ENCODE peak calls at places on chromosomes 5 and 9, in four cellular contexts. One of them, this sample, is unnamed.

GRCh38 chr9:7439355-7439978 is 360.1 kb downstream of the DMAC1 start:
- DNase-seq in K562: no peak
- DNase-seq in H1: no peak
- DNase-seq in GM12878: no peak
- DNase-seq in this sample: no peak

GRCh38 chr5:167967494-167968180 is 323.8 kb upstream of the WWC1 start:
- DNase-seq in H1: no peak
- DNase-seq in GM12878: no peak
- DNase-seq in K562: no peak
- DNase-seq in this sample: no peak

GRCh38 chr9:123622696-123623095 is 266.7 kb downstream of the CRB2 start:
- DNase-seq in K562: no peak
- DNase-seq in GM12878: no peak
- DNase-seq in H1: no peak
- DNase-seq in this sample: no peak

GRCh38 chr5:65108786-65109743 is 340.3 kb downstream of the CWC27 start:
- DNase-seq in H1: no peak
- DNase-seq in GM12878: no peak
- DNase-seq in K562: no peak
- DNase-seq in this sample: no peak

GRCh38 chr9:15103321-15103720 is 193.1 kb upstream of the FREM1 start:
- DNase-seq in H1: no peak
- DNase-seq in GM12878: no peak
- DNase-seq in K562: no peak
- DNase-seq in this sample: no peak

GRCh38 chr5:59062986-59063683 is 480.3 kb downstream of the RAB3C start:
- DNase-seq in K562: no peak
- DNase-seq in H1: no peak
- DNase-seq in GM12878: no peak
- DNase-seq in this sample: no peak

GRCh38 chr9:69379250-69379982 is 54.4 kb downstream of the ENTREP1 start:
- DNase-seq in H1: no peak
- DNase-seq in K562: no peak
- DNase-seq in GM12878: no peak
- DNase-seq in this sample: no peak

GRCh38 chr9:4508907-4509589 is 18.8 kb downstream of the SLC1A1 start:
- DNase-seq in GM12878: no peak
- DNase-seq in H1: no peak
- DNase-seq in K562: no peak
- DNase-seq in this sample: no peak

GRCh38 chr5:180494060-180494509 is at the start of gene CNOT6:
- DNase-seq in GM12878: peak
- DNase-seq in H1: peak
- DNase-seq in K562: peak
- DNase-seq in this sample: peak
- H3K4me3 ChIP-seq in GM12878: peak
- H3K4me3 ChIP-seq in H1: peak
- H3K4me3 ChIP-seq in K562: peak
- H3K4me3 ChIP-seq in this sample: peak

GRCh38 chr5:38404236-38404635 is 145.9 kb downstream of the EGFLAM start:
- DNase-seq in H1: no peak
- DNase-seq in GM12878: no peak
- DNase-seq in K562: no peak
- DNase-seq in this sample: no peak

GRCh38 chr5:38396766-38397165 is 138.4 kb downstream of the EGFLAM start:
- DNase-seq in H1: no peak
- DNase-seq in K562: no peak
- DNase-seq in GM12878: no peak
- DNase-seq in this sample: no peak

GRCh38 chr5:38403407-38403806 is 145.0 kb downstream of the EGFLAM start:
- DNase-seq in K562: no peak
- DNase-seq in H1: no peak
- DNase-seq in GM12878: no peak
- DNase-seq in this sample: no peak

GRCh38 chr5:38401145-38401544 is 142.8 kb downstream of the EGFLAM start:
- DNase-seq in H1: no peak
- DNase-seq in K562: no peak
- DNase-seq in GM12878: no peak
- DNase-seq in this sample: no peak

GRCh38 chr5:38400365-38400764 is 142.0 kb downstream of the EGFLAM start:
- DNase-seq in H1: no peak
- DNase-seq in K562: no peak
- DNase-seq in GM12878: no peak
- DNase-seq in this sample: no peak
- TF ChIP-seq EGR1 in H1: no peak
- TF ChIP-seq EGR1 in K562: no peak
- TF ChIP-seq EGR1 in GM12878: no peak
- TF ChIP-seq EGR1 in this sample: no peak

GRCh38 chr9:117547904-117548303 is 133.0 kb upstream of the ASTN2 start:
- DNase-seq in GM12878: no peak
- DNase-seq in H1: no peak
- DNase-seq in K562: no peak
- DNase-seq in this sample: no peak

GRCh38 chr9:117546894-117547293 is 132.0 kb upstream of the ASTN2 start:
- DNase-seq in GM12878: no peak
- DNase-seq in K562: no peak
- DNase-seq in H1: no peak
- DNase-seq in this sample: no peak

GRCh38 chr9:117545846-117546245 is 131.0 kb upstream of the ASTN2 start:
- DNase-seq in GM12878: no peak
- DNase-seq in H1: no peak
- DNase-seq in K562: no peak
- DNase-seq in this sample: no peak

GRCh38 chr9:117548556-117548955 is 133.7 kb upstream of the ASTN2 start:
- DNase-seq in K562: no peak
- DNase-seq in GM12878: no peak
- DNase-seq in H1: no peak
- DNase-seq in this sample: no peak

GRCh38 chr9:117547321-117547720 is 132.5 kb upstream of the ASTN2 start:
- DNase-seq in H1: no peak
- DNase-seq in K562: no peak
- DNase-seq in GM12878: no peak
- DNase-seq in this sample: no peak
- H3K4me3 ChIP-seq in H1: no peak
- H3K4me3 ChIP-seq in K562: no peak
- H3K4me3 ChIP-seq in GM12878: no peak
- H3K4me3 ChIP-seq in this sample: no peak

GRCh38 chr9:91790912-91791311 is 159.1 kb downstream of the ROR2 start:
- DNase-seq in K562: no peak
- DNase-seq in H1: no peak
- DNase-seq in GM12878: no peak
- DNase-seq in this sample: peak

GRCh38 chr9:91787931-91788330 is 162.1 kb downstream of the ROR2 start:
- DNase-seq in K562: no peak
- DNase-seq in GM12878: no peak
- DNase-seq in H1: no peak
- DNase-seq in this sample: no peak

GRCh38 chr9:91785403-91785917 is 164.6 kb downstream of the ROR2 start:
- DNase-seq in GM12878: no peak
- DNase-seq in K562: no peak
- DNase-seq in H1: no peak
- DNase-seq in this sample: no peak

GRCh38 chr9:91786132-91786896 is 163.7 kb downstream of the ROR2 start:
- DNase-seq in GM12878: no peak
- DNase-seq in H1: no peak
- DNase-seq in K562: peak
- DNase-seq in this sample: no peak

GRCh38 chr9:91789941-91790340 is 160.1 kb downstream of the ROR2 start:
- DNase-seq in K562: no peak
- DNase-seq in H1: no peak
- DNase-seq in GM12878: no peak
- DNase-seq in this sample: no peak
- TF ChIP-seq EGR1 in K562: no peak
- TF ChIP-seq EGR1 in H1: no peak
- TF ChIP-seq EGR1 in GM12878: no peak
- TF ChIP-seq EGR1 in this sample: no peak

GRCh38 chr9:136519263-136520052 is 26.4 kb downstream of the NOTCH1 start:
- DNase-seq in H1: no peak
- DNase-seq in GM12878: no peak
- DNase-seq in K562: no peak
- DNase-seq in this sample: no peak

GRCh38 chr9:136520053-136520540 is 25.8 kb downstream of the NOTCH1 start:
- DNase-seq in K562: no peak
- DNase-seq in GM12878: no peak
- DNase-seq in H1: no peak
- DNase-seq in this sample: no peak

GRCh38 chr9:136517012-136517743 is 28.7 kb downstream of the NOTCH1 start:
- DNase-seq in H1: no peak
- DNase-seq in GM12878: no peak
- DNase-seq in K562: no peak
- DNase-seq in this sample: no peak

GRCh38 chr9:136517950-136518349 is 27.9 kb downstream of the NOTCH1 start:
- DNase-seq in H1: no peak
- DNase-seq in GM12878: no peak
- DNase-seq in K562: no peak
- DNase-seq in this sample: no peak

GRCh38 chr9:136518623-136519022 is 27.2 kb downstream of the NOTCH1 start:
- DNase-seq in K562: no peak
- DNase-seq in GM12878: no peak
- DNase-seq in H1: no peak
- DNase-seq in this sample: no peak
- H3K4me3 ChIP-seq in K562: no peak
- H3K4me3 ChIP-seq in GM12878: no peak
- H3K4me3 ChIP-seq in H1: no peak
- H3K4me3 ChIP-seq in this sample: no peak

GRCh38 chr9:134412298-134412711 is 86.0 kb downstream of the RXRA start:
- DNase-seq in K562: no peak
- DNase-seq in H1: peak
- DNase-seq in GM12878: no peak
- DNase-seq in this sample: no peak
- TF ChIP-seq EGR1 in K562: no peak
- TF ChIP-seq EGR1 in H1: no peak
- TF ChIP-seq EGR1 in GM12878: no peak
- TF ChIP-seq EGR1 in this sample: no peak

DNA sequence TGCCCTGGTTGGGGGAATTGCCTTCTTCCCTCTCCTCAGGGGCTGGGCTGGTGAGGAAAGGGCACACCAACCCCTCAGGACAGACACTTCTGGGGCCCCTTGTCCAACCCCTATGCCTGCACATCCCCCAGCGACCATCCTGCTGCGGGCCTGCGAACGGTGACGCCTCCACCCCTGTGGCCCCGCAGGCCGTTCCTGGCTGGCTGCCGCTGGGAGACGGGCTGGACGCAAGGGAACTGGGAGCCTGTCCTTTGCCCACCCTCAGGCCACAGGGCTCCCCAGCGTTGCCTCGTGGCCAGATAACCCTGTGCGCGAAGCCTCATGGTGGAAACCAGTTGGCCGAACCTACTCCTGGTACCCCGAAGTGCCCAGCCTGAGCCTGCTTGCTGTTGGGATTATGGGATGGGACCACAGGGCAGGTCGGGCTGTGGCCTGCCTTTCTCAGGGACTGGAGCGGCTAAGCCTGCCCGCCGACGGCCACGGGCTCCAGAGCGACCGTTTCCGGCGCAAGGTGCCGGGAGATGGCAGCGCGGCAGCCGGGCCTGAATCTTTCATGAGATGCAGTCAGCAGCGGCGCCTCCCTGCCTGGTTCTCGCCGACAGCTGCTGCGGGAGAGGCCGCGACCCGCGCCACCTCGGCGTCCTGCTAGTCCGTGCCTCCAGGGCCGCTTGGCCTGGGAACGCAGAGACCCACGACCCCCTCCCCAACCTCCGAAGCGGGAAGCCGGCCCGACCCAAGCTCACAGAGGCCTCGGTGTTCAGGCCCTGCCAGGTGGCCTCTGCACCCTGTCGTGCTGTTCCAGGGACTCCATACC is 6.5 kb upstream of the PITX1 start:
- DNase-seq in H1: peak
- DNase-seq in K562: no peak
- DNase-seq in GM12878: no peak
- DNase-seq in this sample: no peak
- H3K4me3 ChIP-seq in H1: peak
- H3K4me3 ChIP-seq in K562: no peak
- H3K4me3 ChIP-seq in GM12878: no peak
- H3K4me3 ChIP-seq in this sample: no peak

DNA sequence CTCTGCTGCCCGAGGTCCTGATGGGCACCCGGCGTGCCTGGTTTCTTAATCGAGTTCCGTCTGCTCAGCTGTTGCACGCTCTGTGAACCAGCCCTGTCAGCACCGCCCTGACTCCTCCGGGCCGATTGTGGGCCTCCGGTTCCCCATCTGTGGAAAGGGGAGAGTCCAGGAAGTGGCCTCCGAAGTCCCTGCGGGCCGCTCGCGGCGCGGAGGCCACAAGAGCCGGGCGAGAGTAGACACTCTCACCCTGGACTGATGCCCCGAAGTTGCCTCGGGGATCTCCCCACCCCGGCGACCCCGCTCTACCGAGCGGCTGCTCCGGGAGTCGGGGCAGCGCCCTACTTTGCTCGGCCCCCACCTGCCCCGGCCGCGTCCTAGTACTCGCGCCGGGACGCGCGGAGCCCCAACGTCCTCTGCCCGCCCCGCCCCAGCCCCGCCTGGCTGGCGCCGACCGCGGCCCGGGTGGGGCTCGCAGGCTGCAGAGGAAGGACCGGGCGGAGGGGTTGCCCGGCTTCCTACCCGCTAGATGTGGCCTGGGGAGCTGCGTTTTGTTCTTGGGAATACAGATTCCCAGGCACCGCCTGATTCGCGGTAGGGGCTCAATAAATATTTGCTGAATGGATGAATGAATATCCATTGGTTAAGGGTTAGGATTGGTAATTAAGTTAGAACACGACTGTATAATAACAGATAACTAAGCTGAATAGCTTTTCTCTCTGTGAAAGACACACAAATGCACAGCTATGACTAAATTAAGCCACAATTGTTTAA is 935 bp upstream of the ZNF367 start:
- DNase-seq in H1: peak
- DNase-seq in K562: peak
- DNase-seq in GM12878: no peak
- DNase-seq in this sample: no peak
- TF ChIP-seq EGR1 in H1: no peak
- TF ChIP-seq EGR1 in K562: no peak
- TF ChIP-seq EGR1 in GM12878: no peak
- TF ChIP-seq EGR1 in this sample: no peak

DNA sequence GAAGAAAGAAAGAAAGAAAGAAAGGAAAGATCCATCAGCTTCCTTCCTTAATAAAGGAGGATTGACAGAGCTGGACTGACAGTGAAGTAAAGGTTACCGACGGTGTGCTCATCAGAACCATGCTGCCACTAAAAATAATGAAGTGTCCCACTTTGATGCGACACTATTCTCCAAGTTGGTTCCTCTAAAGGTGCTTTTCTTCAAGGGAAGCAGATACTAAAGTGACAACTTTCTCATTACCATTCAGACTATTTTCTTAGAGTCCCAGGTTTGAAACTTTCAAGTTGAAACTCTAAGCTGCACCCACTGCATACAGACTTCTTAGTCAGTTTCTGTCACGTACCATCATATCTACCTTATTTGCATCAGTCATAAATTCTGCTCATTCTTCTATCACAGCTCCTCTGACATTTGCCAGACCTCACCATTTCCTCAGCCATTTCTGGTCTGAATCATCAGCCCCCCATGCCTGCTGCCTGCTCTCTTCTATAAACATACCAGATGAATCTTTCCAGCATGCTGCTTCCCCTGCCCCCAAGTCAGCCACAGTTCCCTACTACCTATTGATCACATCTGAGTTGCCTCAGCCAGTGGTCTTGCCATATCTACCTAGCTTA is 177.6 kb downstream of the DEPDC1B start:
- DNase-seq in GM12878: peak
- DNase-seq in K562: no peak
- DNase-seq in H1: no peak
- DNase-seq in this sample: no peak
- H3K4me3 ChIP-seq in GM12878: peak
- H3K4me3 ChIP-seq in K562: no peak
- H3K4me3 ChIP-seq in H1: no peak
- H3K4me3 ChIP-seq in this sample: no peak

GRCh38 chr5:143110591-143110990 is 292.9 kb downstream of the NR3C1 start:
- DNase-seq in GM12878: no peak
- DNase-seq in H1: no peak
- DNase-seq in K562: no peak
- DNase-seq in this sample: no peak
- TF ChIP-seq EGR1 in GM12878: no peak
- TF ChIP-seq EGR1 in H1: no peak
- TF ChIP-seq EGR1 in K562: no peak
- TF ChIP-seq EGR1 in this sample: no peak